ENCODE peak calls at places on chromosomes 2 and 18, in nine cellular contexts. Q is kidney tubule cell; Y is fibroblast of the conjunctiva; A is hippocampal formation; C is BJ; Z is stimulated activated CD8-positive, alpha-beta memory T cell treated with anti-CD3 and anti-CD28 coated beads, Interleukin-4, amount 100 ng/mL, for 1 hour; K is cardiac fibroblast; H is GM13976; M is T-helper 2 cell. F is an unnamed sample.
A peak's percentile ranks its signal among the peaks of the same experiment; 100 is the strongest.

GRCh38 chr2:177616731-177617130 is 224.2 kb downstream of the AGPS start:
- DNase-seq in Y (no peak), C (no peak), Q (no peak), Z (no peak), H (no peak), K (no peak), A (no peak), M (no peak), F (no peak)

GRCh38 chr2:14420851-14421250 is 211.7 kb upstream of the LRATD1 start:
- DNase-seq in Y (no peak), Z (no peak), H (no peak), Q (peak; percentile 61), M (no peak), K (peak; percentile 63), A (no peak), C (peak; percentile 9), F (no peak)

GRCh38 chr2:213247566-213247965 is 36.7 kb upstream of the SPAG16 start:
- DNase-seq in M (no peak), Q (no peak), K (peak; percentile 83), Y (no peak), A (no peak), C (no peak), H (no peak), Z (no peak), F (no peak)

GRCh38 chr2:218166791-218167190 is at the start of gene CXCR1:
- DNase-seq in Z (no peak), K (no peak), Y (no peak), C (no peak), A (no peak), M (peak; percentile 55), Q (no peak), H (no peak), F (no peak)

GRCh38 chr2:195658541-195658890 is 1.5 kb downstream of the SLC39A10 start:
- DNase-seq in K (peak; percentile 94), Z (no peak), Y (peak; percentile 55), Q (peak; percentile 85), M (peak; percentile 17), C (peak; percentile 19), A (no peak), H (no peak), F (no peak)

GRCh38 chr18:10404148-10404547 is 50.3 kb upstream of the APCDD1 start:
- DNase-seq in Y (no peak), Q (no peak), A (peak; percentile 53), Z (no peak), C (no peak), H (no peak), M (no peak), K (no peak), F (no peak)

GRCh38 chr2:62653582-62654422 is 51.7 kb upstream of the EHBP1 start:
- DNase-seq in Z (no peak), Q (no peak), Y (no peak), M (no peak), A (no peak), K (no peak), C (no peak), H (no peak), F (no peak)

GRCh38 chr2:199455533-199456382 is 2.0 kb downstream of the SATB2 start:
- DNase-seq in K (peak; percentile 20), Z (no peak), Y (no peak), C (no peak), A (no peak), M (no peak), H (peak; percentile 47), Q (peak; percentile 85), F (peak; percentile 46)

GRCh38 chr2:36357506-36358316 is 2.1 kb downstream of the CRIM1 start:
- DNase-seq in C (no peak), H (peak; percentile 60), M (peak; percentile 27), K (peak; percentile 85), Y (peak; percentile 69), A (peak; percentile 57), Z (no peak), Q (peak; percentile 86), F (no peak)

GRCh38 chr2:34892286-34892685 is 1293.2 kb upstream of the FAM98A start:
- DNase-seq in M (no peak), H (no peak), A (no peak), Z (no peak), K (no peak), Q (no peak), Y (no peak), C (no peak), F (no peak)

GRCh38 chr2:16039823-16040222 is 99.5 kb downstream of the MYCN start:
- DNase-seq in K (no peak), M (no peak), Q (no peak), C (no peak), A (no peak), Z (no peak), H (no peak), Y (no peak), F (no peak)

GRCh38 chr2:228545041-228545440 is 363.6 kb upstream of the SPHKAP start:
- DNase-seq in M (no peak), K (peak; percentile 89), Q (peak; percentile 59), Z (no peak), H (no peak), C (peak; percentile 64), A (no peak), Y (no peak), F (no peak)

GRCh38 chr18:6876646-6877045 is 147.1 kb downstream of the ARHGAP28 start:
- DNase-seq in C (peak; percentile 57), H (no peak), Z (no peak), M (no peak), A (no peak), K (no peak), Y (no peak), Q (no peak), F (no peak)

GRCh38 chr18:44898536-44898935 is 217.8 kb downstream of the SETBP1 start:
- DNase-seq in Y (no peak), M (no peak), K (no peak), A (no peak), H (no peak), Z (no peak), C (no peak), Q (no peak), F (no peak)

GRCh38 chr18:32010124-32010745 is 8.4 kb upstream of the RNF125 start:
- DNase-seq in Z (no peak), Y (no peak), H (no peak), M (no peak), A (no peak), Q (no peak), C (no peak), K (peak; percentile 18), F (no peak)

GRCh38 chr2:96579422-96579821 is 42.9 kb downstream of the ARID5A start:
- DNase-seq in Z (no peak), A (no peak), C (no peak), M (no peak), Y (no peak), H (no peak), K (no peak), Q (no peak), F (no peak)

GRCh38 chr2:28268386-28268785 is 124.3 kb upstream of the FOSL2 start:
- DNase-seq in Y (no peak), C (no peak), K (peak; percentile 61), A (no peak), Z (no peak), Q (no peak), H (no peak), M (no peak), F (no peak)